ENCODE peak calls at places on chromosome 20, in five cellular contexts. One of them, this sample, is unnamed.
A peak's percentile ranks its signal among the peaks of the same experiment; 100 is the strongest.

GRCh38 chr20:53828673-53829085 is 235.0 kb upstream of the ZNF217 start:
- DNase-seq in left lung: no peak
- DNase-seq in brain microvascular endothelial cell: peak; percentile 93
- DNase-seq in testis: peak; percentile 33
- DNase-seq in GM23248: peak; percentile 94
- DNase-seq in this sample: peak; percentile 35

GRCh38 chr20:20366551-20366895 is 1.4 kb upstream of the INSM1 start:
- DNase-seq in left lung: no peak
- DNase-seq in brain microvascular endothelial cell: no peak
- DNase-seq in testis: no peak
- DNase-seq in GM23248: no peak
- DNase-seq in this sample: no peak

GRCh38 chr20:49420811-49421295 is 61.6 kb downstream of the KCNB1 start:
- DNase-seq in left lung: no peak
- DNase-seq in brain microvascular endothelial cell: no peak
- DNase-seq in testis: peak; percentile 63
- DNase-seq in GM23248: peak; percentile 14
- DNase-seq in this sample: peak; percentile 30

GRCh38 chr20:6562111-6562510 is 205.4 kb upstream of the BMP2 start:
- DNase-seq in left lung: no peak
- DNase-seq in brain microvascular endothelial cell: peak; percentile 99
- DNase-seq in testis: no peak
- DNase-seq in GM23248: peak; percentile 68
- DNase-seq in this sample: no peak

GRCh38 chr20:10495173-10495572 is 60.1 kb downstream of the SLX4IP start:
- DNase-seq in left lung: no peak
- DNase-seq in brain microvascular endothelial cell: no peak
- DNase-seq in testis: no peak
- DNase-seq in GM23248: no peak
- DNase-seq in this sample: no peak

GRCh38 chr20:17014967-17015366 is 211.9 kb upstream of the PCSK2 start:
- DNase-seq in left lung: no peak
- DNase-seq in brain microvascular endothelial cell: no peak
- DNase-seq in testis: no peak
- DNase-seq in GM23248: no peak
- DNase-seq in this sample: no peak

GRCh38 chr20:34824026-34824860 is 1.2 kb downstream of the NCOA6 start:
- DNase-seq in left lung: no peak
- DNase-seq in brain microvascular endothelial cell: peak; percentile 27
- DNase-seq in testis: peak; percentile 83
- DNase-seq in GM23248: peak; percentile 69
- DNase-seq in this sample: peak; percentile 19

GRCh38 chr20:9838378-9839295 is at the start of gene PAK5:
- DNase-seq in left lung: peak; percentile 84
- DNase-seq in brain microvascular endothelial cell: peak; percentile 18
- DNase-seq in testis: peak; percentile 88
- DNase-seq in GM23248: peak; percentile 2
- DNase-seq in this sample: no peak

GRCh38 chr20:48750941-48751620 is 76.7 kb downstream of the PREX1 start:
- DNase-seq in left lung: peak; percentile 90
- DNase-seq in brain microvascular endothelial cell: no peak
- DNase-seq in testis: peak; percentile 30
- DNase-seq in GM23248: no peak
- DNase-seq in this sample: no peak

GRCh38 chr20:8132015-8132631 is at the start of gene PLCB1:
- DNase-seq in left lung: peak; percentile 94
- DNase-seq in brain microvascular endothelial cell: peak; percentile 73
- DNase-seq in testis: peak; percentile 88
- DNase-seq in GM23248: peak; percentile 93
- DNase-seq in this sample: peak; percentile 74

GRCh38 chr20:23646106-23646958 is 8.6 kb upstream of the CST3 start:
- DNase-seq in left lung: no peak
- DNase-seq in brain microvascular endothelial cell: no peak
- DNase-seq in testis: no peak
- DNase-seq in GM23248: no peak
- DNase-seq in this sample: no peak

GRCh38 chr20:44736170-44737021 is 9.3 kb upstream of the KCNK15 start:
- DNase-seq in left lung: no peak
- DNase-seq in brain microvascular endothelial cell: peak; percentile 83
- DNase-seq in testis: peak; percentile 88
- DNase-seq in GM23248: peak; percentile 88
- DNase-seq in this sample: no peak

GRCh38 chr20:51326241-51326819 is 216.2 kb downstream of the NFATC2 start:
- DNase-seq in left lung: no peak
- DNase-seq in brain microvascular endothelial cell: peak; percentile 70
- DNase-seq in testis: peak; percentile 75
- DNase-seq in GM23248: peak; percentile 46
- DNase-seq in this sample: no peak

GRCh38 chr20:63746766-63747315 is 7.3 kb downstream of the SLC2A4RG start:
- DNase-seq in left lung: peak; percentile 76
- DNase-seq in brain microvascular endothelial cell: no peak
- DNase-seq in testis: no peak
- DNase-seq in GM23248: no peak
- DNase-seq in this sample: no peak

GRCh38 chr20:36322131-36322530 is 16.0 kb downstream of the DLGAP4 start:
- DNase-seq in left lung: no peak
- DNase-seq in brain microvascular endothelial cell: no peak
- DNase-seq in testis: no peak
- DNase-seq in GM23248: no peak
- DNase-seq in this sample: no peak

DNA sequence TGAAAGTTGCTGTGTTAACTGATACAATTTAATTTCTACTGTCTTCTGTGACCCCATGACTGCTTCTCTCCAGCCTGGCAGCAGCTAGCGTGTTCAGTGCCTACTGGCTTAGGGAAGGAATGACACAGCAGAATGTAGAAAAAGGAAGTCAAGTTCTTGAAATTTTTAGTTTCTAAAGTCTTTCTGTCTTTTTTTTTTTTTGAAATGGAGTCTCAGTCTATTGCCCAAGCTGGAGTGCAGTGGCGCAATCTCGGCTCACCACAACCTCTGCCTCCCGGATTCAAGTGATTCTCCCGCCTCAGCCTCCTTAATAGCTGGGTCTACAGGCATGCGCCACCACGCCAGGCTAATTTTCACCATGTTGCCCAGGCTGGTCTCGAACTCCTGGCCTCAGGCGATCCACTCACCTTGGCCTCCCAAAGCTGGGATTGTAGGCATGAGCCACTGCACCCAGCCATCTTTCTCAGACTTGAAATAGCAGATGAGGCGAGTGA is 39.3 kb downstream of the PCNA start:
- DNase-seq in left lung: peak; percentile 92
- DNase-seq in brain microvascular endothelial cell: no peak
- DNase-seq in testis: peak; percentile 68
- DNase-seq in GM23248: peak; percentile 87
- DNase-seq in this sample: peak; percentile 62
- H3K27ac ChIP-seq in left lung: peak overlapping the region; percentile 89
- H3K27ac ChIP-seq in brain microvascular endothelial cell: no peak overlapping the region
- H3K27ac ChIP-seq in testis: no peak overlapping the region
- H3K27ac ChIP-seq in GM23248: peak overlapping the region; percentile 81
- H3K27ac ChIP-seq in this sample: peak overlapping the region; percentile 83

GRCh38 chr20:58822748-58823730 is 27.7 kb downstream of the GNAS-AS1 start:
- DNase-seq in left lung: no peak
- DNase-seq in brain microvascular endothelial cell: no peak
- DNase-seq in testis: no peak
- DNase-seq in GM23248: no peak
- DNase-seq in this sample: no peak
- H3K36me3 ChIP-seq in left lung: no peaks in the 10 kb centered on the region
- H3K36me3 ChIP-seq in brain microvascular endothelial cell: no peaks in the 10 kb centered on the region
- H3K36me3 ChIP-seq in testis: no peaks in the 10 kb centered on the region
- H3K36me3 ChIP-seq in GM23248: no peaks in the 10 kb centered on the region
- H3K36me3 ChIP-seq in this sample: no peaks in the 10 kb centered on the region

GRCh38 chr20:46354920-46355654 is 46.8 kb upstream of the CDH22 start:
- DNase-seq in left lung: no peak
- DNase-seq in brain microvascular endothelial cell: no peak
- DNase-seq in testis: no peak
- DNase-seq in GM23248: no peak
- DNase-seq in this sample: no peak

GRCh38 chr20:46358336-46359058 is 47.9 kb downstream of the ELMO2 start:
- DNase-seq in left lung: no peak
- DNase-seq in brain microvascular endothelial cell: no peak
- DNase-seq in testis: no peak
- DNase-seq in GM23248: no peak
- DNase-seq in this sample: no peak

GRCh38 chr20:46355778-46356177 is 47.5 kb upstream of the CDH22 start:
- DNase-seq in left lung: no peak
- DNase-seq in brain microvascular endothelial cell: no peak
- DNase-seq in testis: no peak
- DNase-seq in GM23248: no peak
- DNase-seq in this sample: no peak

GRCh38 chr20:46356195-46357029 is 48.1 kb upstream of the CDH22 start:
- DNase-seq in left lung: no peak
- DNase-seq in brain microvascular endothelial cell: no peak
- DNase-seq in testis: no peak
- DNase-seq in GM23248: no peak
- DNase-seq in this sample: no peak

GRCh38 chr20:46357030-46357514 is 48.8 kb upstream of the CDH22 start:
- DNase-seq in left lung: no peak
- DNase-seq in brain microvascular endothelial cell: no peak
- DNase-seq in testis: peak; percentile 87
- DNase-seq in GM23248: no peak
- DNase-seq in this sample: no peak
- H3K27ac ChIP-seq in left lung: no peak overlapping the region
- H3K27ac ChIP-seq in brain microvascular endothelial cell: no peak overlapping the region
- H3K27ac ChIP-seq in testis: peak overlapping the region; percentile 63
- H3K27ac ChIP-seq in GM23248: no peak overlapping the region
- H3K27ac ChIP-seq in this sample: peak overlapping the region; percentile 78

GRCh38 chr20:62268228-62268900 is 30.0 kb downstream of the OSBPL2 start:
- DNase-seq in left lung: no peak
- DNase-seq in brain microvascular endothelial cell: no peak
- DNase-seq in testis: no peak
- DNase-seq in GM23248: no peak
- DNase-seq in this sample: no peak

GRCh38 chr20:62266851-62267250 is 28.5 kb downstream of the OSBPL2 start:
- DNase-seq in left lung: no peak
- DNase-seq in brain microvascular endothelial cell: no peak
- DNase-seq in testis: no peak
- DNase-seq in GM23248: no peak
- DNase-seq in this sample: no peak

GRCh38 chr20:62269378-62269777 is 31.1 kb downstream of the OSBPL2 start:
- DNase-seq in left lung: no peak
- DNase-seq in brain microvascular endothelial cell: no peak
- DNase-seq in testis: no peak
- DNase-seq in GM23248: no peak
- DNase-seq in this sample: no peak

GRCh38 chr20:62266340-62266739 is 28.0 kb downstream of the OSBPL2 start:
- DNase-seq in left lung: no peak
- DNase-seq in brain microvascular endothelial cell: peak; percentile 10
- DNase-seq in testis: peak; percentile 26
- DNase-seq in GM23248: no peak
- DNase-seq in this sample: no peak

DNA sequence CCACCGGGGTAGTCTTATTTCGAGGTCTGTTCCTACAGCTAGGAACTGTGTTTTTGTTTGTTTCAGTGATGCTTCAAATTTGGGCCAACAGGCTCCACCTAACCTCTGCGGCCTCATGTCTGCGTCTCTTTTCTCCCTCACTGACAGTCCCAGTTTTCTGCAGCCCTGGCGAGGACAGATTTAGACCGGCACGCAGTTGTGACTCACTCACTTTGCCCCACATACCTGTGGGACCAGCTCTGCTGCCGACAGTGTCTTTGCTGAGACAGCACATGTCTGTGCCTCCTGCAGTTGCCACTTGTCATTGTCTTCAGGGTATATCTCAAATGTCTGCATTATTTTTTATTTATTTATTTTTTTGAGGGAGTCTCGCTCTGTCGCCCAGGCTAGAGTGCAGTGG is 29.2 kb downstream of the OSBPL2 start:
- DNase-seq in left lung: no peak
- DNase-seq in brain microvascular endothelial cell: no peak
- DNase-seq in testis: no peak
- DNase-seq in GM23248: no peak
- DNase-seq in this sample: no peak
- H3K36me3 ChIP-seq in left lung: no peaks in the 10 kb centered on the region
- H3K36me3 ChIP-seq in brain microvascular endothelial cell: peaks cover 29% of the 10 kb centered on the region
- H3K36me3 ChIP-seq in testis: no peaks in the 10 kb centered on the region
- H3K36me3 ChIP-seq in GM23248: peaks cover 5% of the 10 kb centered on the region
- H3K36me3 ChIP-seq in this sample: peaks cover 87% of the 10 kb centered on the region

DNA sequence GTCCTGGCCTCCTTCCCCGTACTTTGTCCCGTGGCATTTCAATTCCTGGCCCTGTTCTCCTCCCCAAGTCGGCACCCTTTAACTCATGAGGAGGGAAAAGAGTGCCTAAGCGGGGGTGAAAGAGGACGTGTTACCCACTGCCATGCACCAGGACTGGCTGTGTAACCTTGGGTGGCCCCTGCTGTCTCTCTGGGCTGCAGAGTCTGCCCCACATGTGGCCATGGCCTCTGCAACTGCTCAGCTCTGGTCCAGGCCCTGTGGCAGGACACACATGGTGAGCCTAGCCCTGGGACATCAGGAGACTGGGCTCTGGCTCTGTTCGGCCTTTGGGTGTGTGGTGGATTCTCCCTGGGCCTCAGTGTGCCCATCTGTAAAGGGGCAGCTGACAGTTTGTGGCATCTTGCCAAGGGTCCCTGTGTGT is 58.5 kb downstream of the SRC start:
- DNase-seq in left lung: peak; percentile 49
- DNase-seq in brain microvascular endothelial cell: no peak
- DNase-seq in testis: no peak
- DNase-seq in GM23248: no peak
- DNase-seq in this sample: no peak
- H3K27ac ChIP-seq in left lung: no peak overlapping the region
- H3K27ac ChIP-seq in brain microvascular endothelial cell: no peak overlapping the region
- H3K27ac ChIP-seq in testis: no peak overlapping the region
- H3K27ac ChIP-seq in GM23248: no peak overlapping the region
- H3K27ac ChIP-seq in this sample: no peak overlapping the region